ENCODE peak calls at places on chromosomes 16 and 17, in nine cellular contexts. X is HEK293T; D is neural progenitor cell; V is NCI-H1930; G is COR-L47; A is GM23338; U is CD8-positive, alpha-beta memory T cell; L is EH; Q is thoracic aorta. I is an unnamed sample.

GRCh38 chr16:23187341-23187740 is 4.8 kb downstream of the SCNN1G start:
- DNase-seq in U (no peak), V (no peak), D (no peak), A (no peak), X (no peak), L (no peak), G (no peak), Q (no peak), I (no peak)

GRCh38 chr17:48011405-48012150 is 26.0 kb downstream of the COPZ2 start:
- DNase-seq in X (peak; percentile 75), Q (no peak), V (peak; percentile 33), L (peak; percentile 66), A (peak; percentile 80), G (peak; percentile 65), U (peak; percentile 9), D (peak; percentile 64), I (no peak)

GRCh38 chr16:81457326-81458133 is 12.9 kb downstream of the CMIP start:
- DNase-seq in L (peak; percentile 68), U (no peak), G (no peak), A (no peak), X (no peak), D (no peak), V (no peak), Q (no peak), I (no peak)

GRCh38 chr17:66255112-66255511 is 25.9 kb upstream of the APOH start:
- DNase-seq in X (peak; percentile 68), G (peak; percentile 57), A (peak; percentile 78), V (peak; percentile 75), L (peak; percentile 81), D (peak; percentile 73), U (peak; percentile 54), Q (no peak), I (no peak)

GRCh38 chr17:45291170-45291805 is 25.5 kb downstream of the MAP3K14 start:
- DNase-seq in D (no peak), U (no peak), L (no peak), V (no peak), Q (no peak), A (no peak), X (no peak), G (no peak), I (no peak)

GRCh38 chr17:57523926-57524634 is 221.0 kb downstream of the CCDC182 start:
- DNase-seq in V (no peak), U (no peak), Q (peak; percentile 54), L (peak; percentile 71), D (no peak), A (no peak), X (no peak), G (peak; percentile 37), I (no peak)

GRCh38 chr17:40418428-40418706 is 671 bp upstream of the TOP2A start:
- DNase-seq in A (no peak), U (no peak), D (no peak), L (no peak), G (no peak), Q (no peak), X (no peak), V (no peak), I (no peak)

GRCh38 chr16:30018731-30019158 is 4.3 kb upstream of the C16orf92 start:
- DNase-seq in D (no peak), V (no peak), X (no peak), Q (no peak), G (no peak), L (no peak), U (no peak), A (no peak), I (no peak)

GRCh38 chr16:83967091-83967490 is 953 bp upstream of the NECAB2 start:
- DNase-seq in V (no peak), L (no peak), Q (no peak), A (no peak), X (no peak), G (no peak), D (no peak), U (no peak), I (no peak)

GRCh38 chr17:81427446-81428120 is 32.3 kb downstream of the BAHCC1 start:
- DNase-seq in V (no peak), D (peak; percentile 58), A (no peak), Q (no peak), G (peak; percentile 93), L (no peak), U (no peak), X (no peak), I (peak; percentile 88)

GRCh38 chr16:55809386-55809785 is 23.5 kb downstream of the CES1 start:
- DNase-seq in A (peak; percentile 47), Q (no peak), G (no peak), D (no peak), U (no peak), V (no peak), X (no peak), L (no peak), I (no peak)

GRCh38 chr17:78163881-78164747 is 4.3 kb upstream of the SYNGR2 start:
- DNase-seq in A (no peak), D (no peak), V (no peak), Q (no peak), U (no peak), L (no peak), X (no peak), G (peak; percentile 49), I (peak; percentile 80)

GRCh38 chr16:24344791-24345190 is 88.7 kb downstream of the CACNG3 start:
- DNase-seq in D (no peak), X (no peak), U (no peak), V (no peak), A (no peak), L (no peak), G (no peak), Q (no peak), I (no peak)